ENCODE peak calls at places on chromosomes 13 and 19, in six cellular contexts. One of them, this sample, is unnamed. For H3K9me3, the result is how much of the 10 kb centered on the place peaks cover.

GRCh38 chr19:49196527-49197240 is 39.1 kb downstream of the TRPM4 start:
- DNase-seq in ovary: no peak
- DNase-seq in Peyer's patch: no peak
- DNase-seq in K562: peak
- DNase-seq in trophoblast cell: no peak
- DNase-seq in H9: no peak
- DNase-seq in this sample: no peak

GRCh38 chr13:59665736-59666135 is 498.0 kb downstream of the DIAPH3 start:
- DNase-seq in ovary: no peak
- DNase-seq in Peyer's patch: no peak
- DNase-seq in K562: no peak
- DNase-seq in trophoblast cell: no peak
- DNase-seq in H9: no peak
- DNase-seq in this sample: no peak

GRCh38 chr19:11142528-11143171 is 12.9 kb downstream of the SPC24 start:
- DNase-seq in ovary: peak
- DNase-seq in Peyer's patch: peak
- DNase-seq in K562: peak
- DNase-seq in trophoblast cell: peak
- DNase-seq in H9: peak
- DNase-seq in this sample: no peak

GRCh38 chr13:20891768-20892167 is 10.8 kb downstream of the XPO4 start:
- DNase-seq in ovary: no peak
- DNase-seq in Peyer's patch: no peak
- DNase-seq in K562: no peak
- DNase-seq in trophoblast cell: no peak
- DNase-seq in H9: no peak
- DNase-seq in this sample: peak

GRCh38 chr19:1098177-1099051 is 3.2 kb upstream of the POLR2E start:
- DNase-seq in ovary: no peak
- DNase-seq in Peyer's patch: peak
- DNase-seq in K562: no peak
- DNase-seq in trophoblast cell: peak
- DNase-seq in H9: no peak
- DNase-seq in this sample: no peak

GRCh38 chr19:1745589-1746031 is 7.7 kb upstream of the ONECUT3 start:
- DNase-seq in ovary: no peak
- DNase-seq in Peyer's patch: no peak
- DNase-seq in K562: peak
- DNase-seq in trophoblast cell: no peak
- DNase-seq in H9: no peak
- DNase-seq in this sample: no peak

GRCh38 chr13:33186851-33187250 is 98.7 kb downstream of the STARD13 start:
- DNase-seq in ovary: no peak
- DNase-seq in Peyer's patch: no peak
- DNase-seq in K562: no peak
- DNase-seq in trophoblast cell: peak
- DNase-seq in H9: no peak
- DNase-seq in this sample: no peak

GRCh38 chr13:74027161-74027779 is 106.9 kb downstream of the KLF12 start:
- DNase-seq in ovary: no peak
- DNase-seq in Peyer's patch: no peak
- DNase-seq in K562: no peak
- DNase-seq in trophoblast cell: no peak
- DNase-seq in H9: no peak
- DNase-seq in this sample: no peak

GRCh38 chr13:75407473-75407872 is 74.5 kb downstream of the TBC1D4 start:
- DNase-seq in ovary: no peak
- DNase-seq in Peyer's patch: no peak
- DNase-seq in K562: no peak
- DNase-seq in trophoblast cell: no peak
- DNase-seq in H9: no peak
- DNase-seq in this sample: no peak

GRCh38 chr13:59744747-59745394 is 418.9 kb downstream of the DIAPH3 start:
- DNase-seq in ovary: no peak
- DNase-seq in Peyer's patch: no peak
- DNase-seq in K562: no peak
- DNase-seq in trophoblast cell: no peak
- DNase-seq in H9: no peak
- DNase-seq in this sample: no peak

GRCh38 chr19:29264897-29265296 is 51.9 kb upstream of the UQCRFS1 start:
- DNase-seq in ovary: no peak
- DNase-seq in Peyer's patch: no peak
- DNase-seq in K562: no peak
- DNase-seq in trophoblast cell: no peak
- DNase-seq in H9: no peak
- DNase-seq in this sample: no peak

GRCh38 chr19:7705387-7706187 is 3.7 kb upstream of the FCER2 start:
- DNase-seq in ovary: no peak
- DNase-seq in Peyer's patch: no peak
- DNase-seq in K562: no peak
- DNase-seq in trophoblast cell: peak
- DNase-seq in H9: no peak
- DNase-seq in this sample: peak

GRCh38 chr19:33376423-33376822 is 2.9 kb downstream of the CEBPG start:
- DNase-seq in ovary: peak
- DNase-seq in Peyer's patch: peak
- DNase-seq in K562: no peak
- DNase-seq in trophoblast cell: peak
- DNase-seq in H9: no peak
- DNase-seq in this sample: no peak

GRCh38 chr13:42393573-42394360 is 121.8 kb downstream of the AKAP11 start:
- DNase-seq in ovary: no peak
- DNase-seq in Peyer's patch: no peak
- DNase-seq in K562: no peak
- DNase-seq in trophoblast cell: peak
- DNase-seq in H9: no peak
- DNase-seq in this sample: no peak

GRCh38 chr19:37012093-37012745 is 66.0 kb upstream of the ZNF420 start:
- DNase-seq in ovary: no peak
- DNase-seq in Peyer's patch: no peak
- DNase-seq in K562: no peak
- DNase-seq in trophoblast cell: peak
- DNase-seq in H9: no peak
- DNase-seq in this sample: no peak

GRCh38 chr19:49716154-49716553 is 25.2 kb downstream of the CPT1C start:
- DNase-seq in ovary: no peak
- DNase-seq in Peyer's patch: no peak
- DNase-seq in K562: no peak
- DNase-seq in trophoblast cell: peak
- DNase-seq in H9: no peak
- DNase-seq in this sample: no peak

GRCh38 chr19:36572593-36573019 is 486 bp downstream of the ZNF529 start:
- DNase-seq in ovary: no peak
- DNase-seq in Peyer's patch: no peak
- DNase-seq in K562: no peak
- DNase-seq in trophoblast cell: no peak
- DNase-seq in H9: no peak
- DNase-seq in this sample: no peak

GRCh38 chr13:42354246-42355117 is 82.5 kb downstream of the AKAP11 start:
- DNase-seq in ovary: no peak
- DNase-seq in Peyer's patch: no peak
- DNase-seq in K562: no peak
- DNase-seq in trophoblast cell: no peak
- DNase-seq in H9: no peak
- DNase-seq in this sample: peak

GRCh38 chr13:98285317-98285716 is 108.2 kb upstream of the RNF113B start:
- DNase-seq in ovary: no peak
- DNase-seq in Peyer's patch: no peak
- DNase-seq in K562: no peak
- DNase-seq in trophoblast cell: peak
- DNase-seq in H9: no peak
- DNase-seq in this sample: no peak

GRCh38 chr19:38830039-38830733 is 1.4 kb downstream of the ECH1 start:
- DNase-seq in ovary: no peak
- DNase-seq in Peyer's patch: no peak
- DNase-seq in K562: no peak
- DNase-seq in trophoblast cell: peak
- DNase-seq in H9: no peak
- DNase-seq in this sample: no peak

GRCh38 chr19:18456279-18456678 is 18.3 kb upstream of the ISYNA1 start:
- DNase-seq in ovary: no peak
- DNase-seq in Peyer's patch: no peak
- DNase-seq in K562: no peak
- DNase-seq in trophoblast cell: no peak
- DNase-seq in H9: no peak
- DNase-seq in this sample: no peak

GRCh38 chr13:20024706-20025105 is 66.2 kb downstream of the ZMYM2 start:
- DNase-seq in ovary: no peak
- DNase-seq in Peyer's patch: no peak
- DNase-seq in K562: no peak
- DNase-seq in trophoblast cell: no peak
- DNase-seq in H9: no peak
- DNase-seq in this sample: no peak

GRCh38 chr13:29693297-29693945 is 97.9 kb upstream of the SLC7A1 start:
- DNase-seq in ovary: no peak
- DNase-seq in Peyer's patch: peak
- DNase-seq in K562: no peak
- DNase-seq in trophoblast cell: peak
- DNase-seq in H9: no peak
- DNase-seq in this sample: no peak

GRCh38 chr19:28466107-28467045 is 746.6 kb downstream of the UQCRFS1 start:
- DNase-seq in ovary: no peak
- DNase-seq in Peyer's patch: no peak
- DNase-seq in K562: peak
- DNase-seq in trophoblast cell: peak
- DNase-seq in H9: peak
- DNase-seq in this sample: no peak

GRCh38 chr13:51519839-51520238 is 64.4 kb upstream of the WDFY2 start:
- DNase-seq in ovary: no peak
- DNase-seq in Peyer's patch: no peak
- DNase-seq in K562: no peak
- DNase-seq in trophoblast cell: peak
- DNase-seq in H9: no peak
- DNase-seq in this sample: no peak

GRCh38 chr19:21912654-21913053 is 76.7 kb upstream of the ZNF43 start:
- DNase-seq in ovary: no peak
- DNase-seq in Peyer's patch: no peak
- DNase-seq in K562: no peak
- DNase-seq in trophoblast cell: no peak
- DNase-seq in H9: no peak
- DNase-seq in this sample: no peak
- H3K9me3 ChIP-seq in ovary: under half
- H3K9me3 ChIP-seq in Peyer's patch: under half
- H3K9me3 ChIP-seq in K562: under half
- H3K9me3 ChIP-seq in trophoblast cell: under half
- H3K9me3 ChIP-seq in H9: half or more
- H3K9me3 ChIP-seq in this sample: under half

DNA sequence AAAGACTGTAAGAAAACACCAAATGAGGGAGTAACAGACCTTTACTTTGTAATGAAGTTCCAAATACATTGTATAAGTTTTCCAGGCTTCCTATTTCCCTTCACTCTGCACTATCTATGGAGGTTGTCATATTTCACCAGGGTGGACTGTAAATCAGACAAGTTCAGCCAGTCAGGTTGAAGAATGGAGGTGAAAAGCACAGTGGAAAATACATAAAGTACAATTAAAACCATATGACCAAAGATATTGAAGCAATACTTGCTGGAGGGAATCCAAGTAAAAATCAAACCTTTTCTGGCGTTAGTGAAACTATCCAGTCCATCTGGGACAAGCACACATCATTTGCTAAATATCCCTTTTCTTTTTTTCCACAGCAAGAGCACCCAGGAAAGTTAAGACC is 3.2 kb downstream of the LHFPL6 start:
- DNase-seq in ovary: no peak
- DNase-seq in Peyer's patch: no peak
- DNase-seq in K562: no peak
- DNase-seq in trophoblast cell: no peak
- DNase-seq in H9: no peak
- DNase-seq in this sample: no peak
- H3K9me3 ChIP-seq in ovary: under half
- H3K9me3 ChIP-seq in Peyer's patch: under half
- H3K9me3 ChIP-seq in K562: under half
- H3K9me3 ChIP-seq in trophoblast cell: under half
- H3K9me3 ChIP-seq in H9: under half
- H3K9me3 ChIP-seq in this sample: under half

GRCh38 chr19:43950834-43951626 is at the start of gene ZNF221:
- DNase-seq in ovary: peak
- DNase-seq in Peyer's patch: peak
- DNase-seq in K562: peak
- DNase-seq in trophoblast cell: peak
- DNase-seq in H9: peak
- DNase-seq in this sample: peak

GRCh38 chr19:43960411-43960810 is 9.4 kb downstream of the ZNF221 start:
- DNase-seq in ovary: no peak
- DNase-seq in Peyer's patch: no peak
- DNase-seq in K562: no peak
- DNase-seq in trophoblast cell: no peak
- DNase-seq in H9: no peak
- DNase-seq in this sample: no peak

GRCh38 chr19:43957891-43958290 is 6.9 kb downstream of the ZNF221 start:
- DNase-seq in ovary: no peak
- DNase-seq in Peyer's patch: no peak
- DNase-seq in K562: no peak
- DNase-seq in trophoblast cell: no peak
- DNase-seq in H9: no peak
- DNase-seq in this sample: no peak

DNA sequence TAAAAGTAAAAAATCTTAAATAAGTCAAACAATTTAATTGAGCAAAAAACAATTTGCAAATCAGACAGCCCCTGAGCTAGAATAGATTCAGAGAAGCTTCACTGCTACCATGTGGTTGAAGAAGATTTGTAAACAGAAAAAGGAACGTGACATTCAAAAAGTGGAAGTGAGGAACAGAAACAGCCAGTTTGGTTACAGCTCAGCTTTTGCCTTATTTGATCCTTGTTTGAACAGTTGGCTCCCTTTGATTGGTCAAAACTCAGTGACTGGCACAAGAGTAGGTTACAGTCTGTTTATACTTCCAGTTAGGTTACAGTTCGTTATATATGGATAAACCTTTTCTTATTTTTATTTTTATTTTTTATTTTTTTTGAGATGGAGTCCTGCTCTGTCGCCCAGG is 5.8 kb downstream of the ZNF221 start:
- DNase-seq in ovary: no peak
- DNase-seq in Peyer's patch: no peak
- DNase-seq in K562: no peak
- DNase-seq in trophoblast cell: no peak
- DNase-seq in H9: no peak
- DNase-seq in this sample: no peak
- H3K9me3 ChIP-seq in ovary: under half
- H3K9me3 ChIP-seq in Peyer's patch: under half
- H3K9me3 ChIP-seq in K562: under half
- H3K9me3 ChIP-seq in trophoblast cell: under half
- H3K9me3 ChIP-seq in H9: under half
- H3K9me3 ChIP-seq in this sample: under half

DNA sequence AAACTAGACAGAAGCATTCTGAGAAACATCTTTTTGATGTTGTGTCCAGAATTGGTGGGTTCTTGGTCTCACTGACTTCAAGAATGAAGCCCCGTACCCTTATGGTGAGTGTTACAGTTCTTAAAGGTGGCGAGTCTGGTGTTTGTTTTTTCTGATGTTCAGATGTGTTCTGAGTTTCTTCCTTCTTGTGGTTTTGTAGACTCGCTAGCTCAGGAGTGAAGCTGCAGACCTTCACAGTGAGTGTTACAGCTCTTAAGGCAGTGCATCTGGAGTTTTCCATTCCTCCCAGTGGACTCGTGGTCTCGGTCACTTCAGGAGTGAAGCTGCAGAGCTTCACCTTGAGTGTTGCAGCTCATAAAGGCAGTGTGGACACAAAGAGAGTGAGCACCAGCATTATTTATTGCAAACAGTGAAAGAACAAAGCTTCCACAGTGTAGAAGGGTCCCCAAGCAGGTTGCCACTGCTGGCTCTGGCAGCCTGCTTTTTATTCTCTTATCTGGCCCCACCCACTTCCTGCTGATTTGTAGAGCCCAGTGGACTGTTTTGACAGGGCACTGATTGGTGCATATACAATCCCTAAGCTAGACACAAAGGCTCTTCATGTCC is 1820.8 kb downstream of the UQCRFS1 start:
- DNase-seq in ovary: no peak
- DNase-seq in Peyer's patch: peak
- DNase-seq in K562: no peak
- DNase-seq in trophoblast cell: no peak
- DNase-seq in H9: peak
- DNase-seq in this sample: no peak
- H3K9me3 ChIP-seq in ovary: under half
- H3K9me3 ChIP-seq in Peyer's patch: under half
- H3K9me3 ChIP-seq in K562: under half
- H3K9me3 ChIP-seq in trophoblast cell: under half
- H3K9me3 ChIP-seq in H9: half or more
- H3K9me3 ChIP-seq in this sample: under half